ENCODE peak calls at places on chromosomes 3 and 15, in four cellular contexts. E is brain microvascular endothelial cell, L is Panc1, Z is IMR-90. B is an unnamed sample.

GRCh38 chr15:48774484-48774883 is 36.4 kb downstream of the CEP152 start:
- DNase-seq in L (no peak), E (peak), Z (peak), B (no peak)

GRCh38 chr3:23644741-23645140 is 161.0 kb upstream of the UBE2E1 start:
- DNase-seq in L (no peak), E (no peak), Z (no peak), B (no peak)

GRCh38 chr3:189944285-189945145 is 176.2 kb downstream of the P3H2 start:
- DNase-seq in Z (no peak), L (no peak), E (no peak), B (no peak)

GRCh38 chr3:151931171-151931570 is 57.7 kb downstream of the SUCNR1 start:
- DNase-seq in E (peak), Z (peak), L (no peak), B (no peak)

GRCh38 chr15:66701422-66702034 is 508 bp upstream of the SMAD6 start:
- DNase-seq in E (peak), L (no peak), Z (no peak), B (no peak)

GRCh38 chr3:185822221-185822956 is 2.5 kb downstream of the IGF2BP2 start:
- DNase-seq in Z (peak), E (no peak), L (no peak), B (no peak)

GRCh38 chr3:60086811-60087210 is 1037.0 kb upstream of the CFAP20DC start:
- DNase-seq in L (no peak), E (peak), Z (peak), B (no peak)

GRCh38 chr3:21705769-21706168 is 45.2 kb downstream of the ZNF385D start:
- DNase-seq in L (peak), E (peak), Z (peak), B (no peak)

GRCh38 chr3:31412832-31413231 is 119.9 kb upstream of the STT3B start:
- DNase-seq in L (peak), Z (peak), E (peak), B (no peak)

GRCh38 chr3:133158686-133159085 is 120.5 kb downstream of the TMEM108 start:
- DNase-seq in L (no peak), E (no peak), Z (no peak), B (no peak)

GRCh38 chr3:156291269-156292123 is 171.1 kb downstream of the KCNAB1 start:
- DNase-seq in E (no peak), L (no peak), Z (peak), B (no peak)
- H3K4me3 ChIP-seq in E (peak), L (no peak), Z (peak), B (peak)

GRCh38 chr15:92306662-92307061 is 87.0 kb upstream of the ST8SIA2 start:
- DNase-seq in Z (no peak), L (no peak), E (peak), B (no peak)
- TF ChIP-seq CTCF in Z (no peak), L (peak), E (peak), B (no peak)

DNA sequence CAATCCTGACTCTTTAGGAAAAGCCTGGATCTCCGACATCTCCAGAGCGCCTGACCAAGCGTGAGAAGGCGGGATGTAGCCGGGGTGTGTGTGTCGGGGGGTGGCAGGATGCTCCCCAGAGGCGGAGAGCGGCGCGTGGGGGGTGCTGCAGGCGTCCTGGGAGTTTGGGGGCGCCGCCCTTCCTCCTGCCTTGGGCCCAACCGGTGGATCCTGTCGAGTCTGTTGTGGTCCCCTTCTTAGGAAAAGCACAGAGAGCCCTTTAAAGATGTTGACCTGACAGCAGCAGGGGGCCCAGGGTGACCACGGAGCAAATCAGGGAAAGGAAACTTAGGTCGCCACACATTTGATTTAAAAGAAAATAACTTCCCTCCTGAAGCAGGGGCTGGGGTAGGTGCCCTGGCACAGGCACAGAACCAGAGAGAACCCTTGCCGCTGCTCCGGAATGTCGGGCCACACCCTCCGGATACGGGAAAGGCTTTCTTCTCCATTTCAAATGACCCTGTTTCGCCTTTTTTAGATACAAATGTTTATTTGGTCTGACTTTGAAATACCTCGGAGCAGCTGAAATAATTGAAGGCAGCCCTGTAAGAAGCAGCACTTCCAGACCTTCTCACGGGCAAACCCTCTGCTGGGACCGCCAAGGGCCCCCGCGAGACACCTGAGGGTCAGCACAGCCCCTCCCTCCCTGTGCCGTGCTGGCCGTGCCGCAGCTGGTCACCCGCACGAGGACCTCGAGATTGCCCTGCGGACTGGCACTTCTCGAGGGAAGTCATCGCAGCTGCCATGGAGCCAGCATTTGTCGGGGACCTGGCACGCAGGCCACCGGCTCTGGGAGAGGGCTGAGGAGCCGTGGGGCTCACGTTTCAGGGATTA is 102.9 kb upstream of the KLF13 start:
- DNase-seq in Z (no peak), E (no peak), L (no peak), B (no peak)
- H3K27ac ChIP-seq in Z (no peak), E (no peak), L (peak), B (no peak)

DNA sequence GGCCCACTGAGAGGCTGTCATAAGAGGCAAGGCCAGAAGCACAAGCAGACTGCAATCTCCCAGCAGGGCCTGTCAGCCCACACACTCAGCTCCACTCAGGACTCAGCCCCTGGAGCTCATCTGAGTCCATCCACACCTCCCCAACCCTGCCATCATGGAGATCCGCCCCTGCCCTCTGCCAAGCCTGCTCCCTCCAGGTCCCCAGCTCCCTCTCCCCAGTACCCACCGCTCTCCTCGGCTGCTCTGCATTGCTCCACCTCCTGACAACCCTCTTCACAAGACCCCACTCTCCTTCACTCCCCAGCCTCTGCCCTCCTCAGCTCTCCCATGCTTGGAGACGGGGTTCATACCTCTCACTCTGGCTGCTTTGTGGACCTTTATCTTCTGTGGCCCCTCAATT is 11.1 kb downstream of the POC1A start:
- DNase-seq in L (no peak), E (no peak), Z (no peak), B (no peak)
- H3K4me3 ChIP-seq in L (no peak), E (no peak), Z (no peak), B (no peak)

GRCh38 chr15:60420322-60420721 is 22.5 kb upstream of the ANXA2 start:
- DNase-seq in E (no peak), Z (no peak), L (no peak), B (no peak)
- TF ChIP-seq CTCF in E (no peak), Z (no peak), L (no peak), B (no peak)

GRCh38 chr15:33724321-33725036 is 243.8 kb upstream of the CHRM5 start:
- DNase-seq in L (no peak), E (no peak), Z (no peak), B (no peak)
- H3K27ac ChIP-seq in L (no peak), E (no peak), Z (no peak), B (no peak)

GRCh38 chr15:78397382-78397781 is 40.6 kb upstream of the IREB2 start:
- DNase-seq in E (no peak), L (no peak), Z (no peak), B (no peak)

GRCh38 chr15:78396186-78396814 is 41.7 kb upstream of the IREB2 start:
- DNase-seq in E (no peak), Z (no peak), L (no peak), B (no peak)

GRCh38 chr15:78396976-78397375 is 41.0 kb upstream of the IREB2 start:
- DNase-seq in L (no peak), Z (peak), E (no peak), B (no peak)

GRCh38 chr15:78393137-78393536 is 44.9 kb upstream of the IREB2 start:
- DNase-seq in L (no peak), Z (no peak), E (no peak), B (no peak)

GRCh38 chr15:78394981-78395619 is 42.9 kb upstream of the IREB2 start:
- DNase-seq in E (no peak), Z (no peak), L (no peak), B (no peak)
- H3K4me3 ChIP-seq in E (no peak), Z (no peak), L (no peak), B (no peak)